ENCODE peak calls at places on chromosomes 6 and 20, in nine cellular contexts. One of them, this sample, is unnamed.
A peak's percentile ranks its signal among the peaks of the same experiment; 100 is the strongest.

GRCh38 chr20:58652606-58653303 is 1.7 kb downstream of the STX16 start:
- DNase-seq in CD4-positive, CD25-positive, alpha-beta regulatory T cell: peak; percentile 33
- DNase-seq in dermis microvascular lymphatic vessel endothelial cell: no peak
- DNase-seq in C1 segment of cervical spinal cord: no peak
- DNase-seq in stimulated activated CD4-positive, alpha-beta T cell treated with anti-CD3 and anti-CD28 coated beads, Interleukin-2, amount 100 ng/mL, for 48 hours: no peak
- DNase-seq in substantia nigra: no peak
- DNase-seq in PC-9: no peak
- DNase-seq in H9: no peak
- DNase-seq in HCEC 1CT: peak; percentile 11
- DNase-seq in this sample: no peak

GRCh38 chr20:49853640-49854039 is 41.0 kb downstream of the SLC9A8 start:
- DNase-seq in stimulated activated CD4-positive, alpha-beta T cell treated with anti-CD3 and anti-CD28 coated beads, Interleukin-2, amount 100 ng/mL, for 48 hours: no peak
- DNase-seq in CD4-positive, CD25-positive, alpha-beta regulatory T cell: no peak
- DNase-seq in HCEC 1CT: peak; percentile 57
- DNase-seq in substantia nigra: no peak
- DNase-seq in PC-9: peak; percentile 78
- DNase-seq in H9: peak; percentile 64
- DNase-seq in C1 segment of cervical spinal cord: no peak
- DNase-seq in dermis microvascular lymphatic vessel endothelial cell: peak; percentile 38
- DNase-seq in this sample: peak; percentile 32

GRCh38 chr6:91304506-91304905 is 717.6 kb upstream of the MAP3K7 start:
- DNase-seq in H9: no peak
- DNase-seq in C1 segment of cervical spinal cord: no peak
- DNase-seq in substantia nigra: no peak
- DNase-seq in stimulated activated CD4-positive, alpha-beta T cell treated with anti-CD3 and anti-CD28 coated beads, Interleukin-2, amount 100 ng/mL, for 48 hours: no peak
- DNase-seq in HCEC 1CT: no peak
- DNase-seq in PC-9: no peak
- DNase-seq in dermis microvascular lymphatic vessel endothelial cell: no peak
- DNase-seq in CD4-positive, CD25-positive, alpha-beta regulatory T cell: no peak
- DNase-seq in this sample: no peak

GRCh38 chr20:44209691-44210421 is 715 bp downstream of the OSER1 start:
- DNase-seq in substantia nigra: no peak
- DNase-seq in stimulated activated CD4-positive, alpha-beta T cell treated with anti-CD3 and anti-CD28 coated beads, Interleukin-2, amount 100 ng/mL, for 48 hours: no peak
- DNase-seq in HCEC 1CT: peak; percentile 41
- DNase-seq in C1 segment of cervical spinal cord: peak; percentile 62
- DNase-seq in H9: no peak
- DNase-seq in PC-9: no peak
- DNase-seq in dermis microvascular lymphatic vessel endothelial cell: no peak
- DNase-seq in CD4-positive, CD25-positive, alpha-beta regulatory T cell: no peak
- DNase-seq in this sample: no peak

GRCh38 chr6:31634131-31634530 is 13.6 kb downstream of the PRRC2A start:
- DNase-seq in stimulated activated CD4-positive, alpha-beta T cell treated with anti-CD3 and anti-CD28 coated beads, Interleukin-2, amount 100 ng/mL, for 48 hours: no peak
- DNase-seq in substantia nigra: no peak
- DNase-seq in CD4-positive, CD25-positive, alpha-beta regulatory T cell: no peak
- DNase-seq in PC-9: no peak
- DNase-seq in H9: no peak
- DNase-seq in C1 segment of cervical spinal cord: no peak
- DNase-seq in dermis microvascular lymphatic vessel endothelial cell: no peak
- DNase-seq in HCEC 1CT: peak; percentile 14
- DNase-seq in this sample: no peak

GRCh38 chr20:297098-297924 is at the start of gene ZCCHC3:
- DNase-seq in CD4-positive, CD25-positive, alpha-beta regulatory T cell: peak; percentile 84
- DNase-seq in stimulated activated CD4-positive, alpha-beta T cell treated with anti-CD3 and anti-CD28 coated beads, Interleukin-2, amount 100 ng/mL, for 48 hours: peak; percentile 76
- DNase-seq in C1 segment of cervical spinal cord: peak; percentile 78
- DNase-seq in H9: peak; percentile 89
- DNase-seq in dermis microvascular lymphatic vessel endothelial cell: peak; percentile 71
- DNase-seq in PC-9: peak; percentile 86
- DNase-seq in HCEC 1CT: peak; percentile 97
- DNase-seq in substantia nigra: peak; percentile 58
- DNase-seq in this sample: peak; percentile 93

GRCh38 chr6:26109776-26110175 is 22.5 kb downstream of the HFE start:
- DNase-seq in HCEC 1CT: no peak
- DNase-seq in CD4-positive, CD25-positive, alpha-beta regulatory T cell: no peak
- DNase-seq in stimulated activated CD4-positive, alpha-beta T cell treated with anti-CD3 and anti-CD28 coated beads, Interleukin-2, amount 100 ng/mL, for 48 hours: no peak
- DNase-seq in C1 segment of cervical spinal cord: no peak
- DNase-seq in substantia nigra: no peak
- DNase-seq in dermis microvascular lymphatic vessel endothelial cell: no peak
- DNase-seq in PC-9: no peak
- DNase-seq in H9: no peak
- DNase-seq in this sample: no peak

GRCh38 chr20:24465730-24466129 is 3.7 kb upstream of the SYNDIG1 start:
- DNase-seq in dermis microvascular lymphatic vessel endothelial cell: no peak
- DNase-seq in HCEC 1CT: no peak
- DNase-seq in substantia nigra: no peak
- DNase-seq in H9: no peak
- DNase-seq in stimulated activated CD4-positive, alpha-beta T cell treated with anti-CD3 and anti-CD28 coated beads, Interleukin-2, amount 100 ng/mL, for 48 hours: no peak
- DNase-seq in C1 segment of cervical spinal cord: peak; percentile 29
- DNase-seq in CD4-positive, CD25-positive, alpha-beta regulatory T cell: no peak
- DNase-seq in PC-9: no peak
- DNase-seq in this sample: no peak

GRCh38 chr6:51842487-51843469 is 244.6 kb downstream of the PKHD1 start:
- DNase-seq in substantia nigra: no peak
- DNase-seq in HCEC 1CT: no peak
- DNase-seq in stimulated activated CD4-positive, alpha-beta T cell treated with anti-CD3 and anti-CD28 coated beads, Interleukin-2, amount 100 ng/mL, for 48 hours: no peak
- DNase-seq in C1 segment of cervical spinal cord: no peak
- DNase-seq in PC-9: no peak
- DNase-seq in H9: no peak
- DNase-seq in dermis microvascular lymphatic vessel endothelial cell: no peak
- DNase-seq in CD4-positive, CD25-positive, alpha-beta regulatory T cell: no peak
- DNase-seq in this sample: no peak

GRCh38 chr6:16481680-16482079 is 243.3 kb downstream of the GMPR start:
- DNase-seq in C1 segment of cervical spinal cord: no peak
- DNase-seq in PC-9: no peak
- DNase-seq in substantia nigra: no peak
- DNase-seq in HCEC 1CT: no peak
- DNase-seq in H9: no peak
- DNase-seq in CD4-positive, CD25-positive, alpha-beta regulatory T cell: peak; percentile 87
- DNase-seq in stimulated activated CD4-positive, alpha-beta T cell treated with anti-CD3 and anti-CD28 coated beads, Interleukin-2, amount 100 ng/mL, for 48 hours: no peak
- DNase-seq in dermis microvascular lymphatic vessel endothelial cell: no peak
- DNase-seq in this sample: no peak

GRCh38 chr6:337782-338464 is 45.6 kb downstream of the DUSP22 start:
- DNase-seq in stimulated activated CD4-positive, alpha-beta T cell treated with anti-CD3 and anti-CD28 coated beads, Interleukin-2, amount 100 ng/mL, for 48 hours: no peak
- DNase-seq in dermis microvascular lymphatic vessel endothelial cell: no peak
- DNase-seq in CD4-positive, CD25-positive, alpha-beta regulatory T cell: no peak
- DNase-seq in substantia nigra: no peak
- DNase-seq in H9: no peak
- DNase-seq in PC-9: no peak
- DNase-seq in C1 segment of cervical spinal cord: no peak
- DNase-seq in HCEC 1CT: no peak
- DNase-seq in this sample: no peak

GRCh38 chr6:7406743-7407142 is 17.1 kb downstream of the RIOK1 start:
- DNase-seq in dermis microvascular lymphatic vessel endothelial cell: no peak
- DNase-seq in PC-9: no peak
- DNase-seq in substantia nigra: no peak
- DNase-seq in H9: no peak
- DNase-seq in C1 segment of cervical spinal cord: no peak
- DNase-seq in CD4-positive, CD25-positive, alpha-beta regulatory T cell: no peak
- DNase-seq in HCEC 1CT: peak; percentile 31
- DNase-seq in stimulated activated CD4-positive, alpha-beta T cell treated with anti-CD3 and anti-CD28 coated beads, Interleukin-2, amount 100 ng/mL, for 48 hours: no peak
- DNase-seq in this sample: no peak

GRCh38 chr6:136089885-136090284 is 160.2 kb downstream of the MTFR2 start:
- DNase-seq in PC-9: no peak
- DNase-seq in substantia nigra: no peak
- DNase-seq in C1 segment of cervical spinal cord: no peak
- DNase-seq in HCEC 1CT: no peak
- DNase-seq in CD4-positive, CD25-positive, alpha-beta regulatory T cell: no peak
- DNase-seq in dermis microvascular lymphatic vessel endothelial cell: no peak
- DNase-seq in H9: no peak
- DNase-seq in stimulated activated CD4-positive, alpha-beta T cell treated with anti-CD3 and anti-CD28 coated beads, Interleukin-2, amount 100 ng/mL, for 48 hours: no peak
- DNase-seq in this sample: no peak

GRCh38 chr20:56590888-56591287 is 38.2 kb upstream of the TFAP2C start:
- DNase-seq in stimulated activated CD4-positive, alpha-beta T cell treated with anti-CD3 and anti-CD28 coated beads, Interleukin-2, amount 100 ng/mL, for 48 hours: no peak
- DNase-seq in C1 segment of cervical spinal cord: no peak
- DNase-seq in HCEC 1CT: no peak
- DNase-seq in PC-9: peak; percentile 60
- DNase-seq in substantia nigra: no peak
- DNase-seq in H9: no peak
- DNase-seq in CD4-positive, CD25-positive, alpha-beta regulatory T cell: no peak
- DNase-seq in dermis microvascular lymphatic vessel endothelial cell: no peak
- DNase-seq in this sample: no peak

GRCh38 chr20:21518292-21518991 is 4.6 kb upstream of the NKX2-2 start:
- DNase-seq in H9: peak; percentile 29
- DNase-seq in CD4-positive, CD25-positive, alpha-beta regulatory T cell: no peak
- DNase-seq in dermis microvascular lymphatic vessel endothelial cell: no peak
- DNase-seq in stimulated activated CD4-positive, alpha-beta T cell treated with anti-CD3 and anti-CD28 coated beads, Interleukin-2, amount 100 ng/mL, for 48 hours: no peak
- DNase-seq in C1 segment of cervical spinal cord: no peak
- DNase-seq in substantia nigra: no peak
- DNase-seq in HCEC 1CT: no peak
- DNase-seq in PC-9: no peak
- DNase-seq in this sample: no peak

GRCh38 chr6:148179786-148180185 is 162.9 kb upstream of the SASH1 start:
- DNase-seq in CD4-positive, CD25-positive, alpha-beta regulatory T cell: no peak
- DNase-seq in dermis microvascular lymphatic vessel endothelial cell: no peak
- DNase-seq in PC-9: no peak
- DNase-seq in HCEC 1CT: peak; percentile 49
- DNase-seq in stimulated activated CD4-positive, alpha-beta T cell treated with anti-CD3 and anti-CD28 coated beads, Interleukin-2, amount 100 ng/mL, for 48 hours: no peak
- DNase-seq in H9: no peak
- DNase-seq in substantia nigra: peak; percentile 4
- DNase-seq in C1 segment of cervical spinal cord: no peak
- DNase-seq in this sample: no peak

GRCh38 chr20:63580796-63581461 is 6.9 kb upstream of the HELZ2 start:
- DNase-seq in substantia nigra: no peak
- DNase-seq in HCEC 1CT: peak; percentile 30
- DNase-seq in C1 segment of cervical spinal cord: no peak
- DNase-seq in H9: peak; percentile 52
- DNase-seq in dermis microvascular lymphatic vessel endothelial cell: peak; percentile 42
- DNase-seq in PC-9: peak; percentile 71
- DNase-seq in stimulated activated CD4-positive, alpha-beta T cell treated with anti-CD3 and anti-CD28 coated beads, Interleukin-2, amount 100 ng/mL, for 48 hours: peak; percentile 57
- DNase-seq in CD4-positive, CD25-positive, alpha-beta regulatory T cell: peak; percentile 76
- DNase-seq in this sample: no peak

GRCh38 chr6:7087491-7087979 is 20.2 kb upstream of the RREB1 start:
- DNase-seq in HCEC 1CT: no peak
- DNase-seq in H9: no peak
- DNase-seq in stimulated activated CD4-positive, alpha-beta T cell treated with anti-CD3 and anti-CD28 coated beads, Interleukin-2, amount 100 ng/mL, for 48 hours: no peak
- DNase-seq in dermis microvascular lymphatic vessel endothelial cell: no peak
- DNase-seq in substantia nigra: no peak
- DNase-seq in PC-9: no peak
- DNase-seq in C1 segment of cervical spinal cord: no peak
- DNase-seq in CD4-positive, CD25-positive, alpha-beta regulatory T cell: peak; percentile 11
- DNase-seq in this sample: no peak

GRCh38 chr6:169808608-169808967 is 57.2 kb downstream of the ERMARD start:
- DNase-seq in H9: peak; percentile 11
- DNase-seq in CD4-positive, CD25-positive, alpha-beta regulatory T cell: no peak
- DNase-seq in dermis microvascular lymphatic vessel endothelial cell: no peak
- DNase-seq in substantia nigra: no peak
- DNase-seq in C1 segment of cervical spinal cord: no peak
- DNase-seq in PC-9: no peak
- DNase-seq in stimulated activated CD4-positive, alpha-beta T cell treated with anti-CD3 and anti-CD28 coated beads, Interleukin-2, amount 100 ng/mL, for 48 hours: no peak
- DNase-seq in HCEC 1CT: no peak
- DNase-seq in this sample: no peak

GRCh38 chr6:166253277-166254229 is 54.6 kb downstream of the PRR18 start:
- DNase-seq in stimulated activated CD4-positive, alpha-beta T cell treated with anti-CD3 and anti-CD28 coated beads, Interleukin-2, amount 100 ng/mL, for 48 hours: peak; percentile 22
- DNase-seq in C1 segment of cervical spinal cord: no peak
- DNase-seq in HCEC 1CT: no peak
- DNase-seq in PC-9: no peak
- DNase-seq in CD4-positive, CD25-positive, alpha-beta regulatory T cell: peak; percentile 18
- DNase-seq in dermis microvascular lymphatic vessel endothelial cell: no peak
- DNase-seq in substantia nigra: no peak
- DNase-seq in H9: peak; percentile 46
- DNase-seq in this sample: no peak